ENCODE peak calls at places on chromosomes 6 and 20, in six cellular contexts. L, N, A, D, S and U are unnamed samples.

GRCh38 chr6:6091608-6092002 is 84.9 kb upstream of the NRN1 start:
- DNase-seq in L (no peak), N (no peak), A (no peak), D (no peak), S (no peak), U (no peak)

GRCh38 chr6:157864185-157864761 is 41.2 kb downstream of the SNX9 start:
- DNase-seq in L (no peak), N (no peak), A (no peak), D (no peak), S (no peak), U (no peak)

GRCh38 chr6:56292505-56293181 is 45.3 kb upstream of the COL21A1 start:
- DNase-seq in L (no peak), N (peak; percentile 76), A (no peak), D (peak; percentile 55), S (no peak), U (no peak)

GRCh38 chr6:37514377-37514776 is 14.7 kb upstream of the CCDC167 start:
- DNase-seq in L (no peak), N (no peak), A (no peak), D (peak; percentile 58), S (no peak), U (no peak)

GRCh38 chr6:169971171-169971861 is 219.9 kb downstream of the ERMARD start:
- DNase-seq in L (no peak), N (no peak), A (no peak), D (no peak), S (no peak), U (peak; percentile 39)

GRCh38 chr6:9540534-9541126 is 874.2 kb downstream of the TFAP2A start:
- DNase-seq in L (no peak), N (peak; percentile 76), A (peak; percentile 8), D (peak; percentile 54), S (no peak), U (no peak)

GRCh38 chr20:12269579-12269978 is 351.9 kb downstream of the BTBD3 start:
- DNase-seq in L (no peak), N (no peak), A (no peak), D (no peak), S (no peak), U (no peak)

GRCh38 chr6:15351631-15352030 is 105.8 kb downstream of the JARID2 start:
- DNase-seq in L (no peak), N (no peak), A (no peak), D (no peak), S (no peak), U (no peak)

GRCh38 chr6:2396856-2397640 is 151.6 kb upstream of the GMDS start:
- DNase-seq in L (no peak), N (no peak), A (no peak), D (no peak), S (no peak), U (no peak)